ENCODE peak calls at places on chromosomes 2 and 18, in eight cellular contexts. One of them, this sample, is unnamed.

GRCh38 chr2:139600166-139600565 is 820.0 kb upstream of the NXPH2 start:
- DNase-seq in heart left ventricle: no peak
- DNase-seq in transverse colon: no peak
- DNase-seq in uterus: no peak
- DNase-seq in HCT116: no peak
- DNase-seq in A549: no peak
- DNase-seq in K562: no peak
- DNase-seq in lower leg skin: no peak
- DNase-seq in this sample: no peak

GRCh38 chr2:109053716-109054115 is 64.7 kb upstream of the EDAR start:
- DNase-seq in transverse colon: no peak
- DNase-seq in HCT116: no peak
- DNase-seq in A549: no peak
- DNase-seq in uterus: no peak
- DNase-seq in lower leg skin: no peak
- DNase-seq in K562: no peak
- DNase-seq in heart left ventricle: no peak
- DNase-seq in this sample: no peak

GRCh38 chr2:13040043-13040442 is 323.3 kb downstream of the TRIB2 start:
- DNase-seq in lower leg skin: no peak
- DNase-seq in K562: no peak
- DNase-seq in HCT116: no peak
- DNase-seq in uterus: no peak
- DNase-seq in heart left ventricle: no peak
- DNase-seq in A549: no peak
- DNase-seq in transverse colon: no peak
- DNase-seq in this sample: no peak

GRCh38 chr2:10709290-10709939 is 12.0 kb upstream of the ATP6V1C2 start:
- DNase-seq in heart left ventricle: no peak
- DNase-seq in lower leg skin: no peak
- DNase-seq in transverse colon: peak
- DNase-seq in uterus: no peak
- DNase-seq in A549: peak
- DNase-seq in HCT116: peak
- DNase-seq in K562: no peak
- DNase-seq in this sample: peak

GRCh38 chr2:81445176-81445575 is 1140.6 kb upstream of the LRRTM1 start:
- DNase-seq in A549: no peak
- DNase-seq in lower leg skin: no peak
- DNase-seq in K562: no peak
- DNase-seq in transverse colon: no peak
- DNase-seq in uterus: no peak
- DNase-seq in heart left ventricle: no peak
- DNase-seq in HCT116: no peak
- DNase-seq in this sample: no peak

GRCh38 chr2:239021224-239021623 is 173.3 kb downstream of the TWIST2 start:
- DNase-seq in K562: no peak
- DNase-seq in uterus: no peak
- DNase-seq in A549: no peak
- DNase-seq in heart left ventricle: peak
- DNase-seq in transverse colon: no peak
- DNase-seq in HCT116: no peak
- DNase-seq in lower leg skin: no peak
- DNase-seq in this sample: no peak

GRCh38 chr2:181846840-181847554 is 44.5 kb upstream of the ITPRID2 start:
- DNase-seq in K562: no peak
- DNase-seq in transverse colon: peak
- DNase-seq in HCT116: no peak
- DNase-seq in uterus: no peak
- DNase-seq in lower leg skin: no peak
- DNase-seq in A549: no peak
- DNase-seq in heart left ventricle: no peak
- DNase-seq in this sample: no peak

GRCh38 chr2:59584958-59585357 is 968.5 kb downstream of the BCL11A start:
- DNase-seq in heart left ventricle: no peak
- DNase-seq in K562: no peak
- DNase-seq in lower leg skin: no peak
- DNase-seq in uterus: no peak
- DNase-seq in A549: no peak
- DNase-seq in HCT116: no peak
- DNase-seq in transverse colon: peak
- DNase-seq in this sample: no peak

GRCh38 chr2:237471457-237472186 is 15.4 kb upstream of the MLPH start:
- DNase-seq in lower leg skin: no peak
- DNase-seq in transverse colon: peak
- DNase-seq in A549: peak
- DNase-seq in uterus: no peak
- DNase-seq in heart left ventricle: peak
- DNase-seq in HCT116: peak
- DNase-seq in K562: peak
- DNase-seq in this sample: peak

GRCh38 chr2:10519067-10519740 is 71.1 kb upstream of the ODC1 start:
- DNase-seq in A549: no peak
- DNase-seq in heart left ventricle: no peak
- DNase-seq in lower leg skin: no peak
- DNase-seq in uterus: peak
- DNase-seq in transverse colon: no peak
- DNase-seq in HCT116: no peak
- DNase-seq in K562: no peak
- DNase-seq in this sample: no peak

GRCh38 chr18:63016270-63016669 is 300.9 kb downstream of the PHLPP1 start:
- DNase-seq in uterus: peak
- DNase-seq in heart left ventricle: no peak
- DNase-seq in A549: peak
- DNase-seq in transverse colon: peak
- DNase-seq in HCT116: peak
- DNase-seq in lower leg skin: no peak
- DNase-seq in K562: peak
- DNase-seq in this sample: peak

GRCh38 chr2:159615936-159616733 is at the start of gene BAZ2B:
- DNase-seq in heart left ventricle: no peak
- DNase-seq in A549: peak
- DNase-seq in transverse colon: peak
- DNase-seq in K562: peak
- DNase-seq in uterus: peak
- DNase-seq in lower leg skin: peak
- DNase-seq in HCT116: peak
- DNase-seq in this sample: peak
- TF ChIP-seq POLR2A in heart left ventricle: no peak
- TF ChIP-seq POLR2A in A549: no peak
- TF ChIP-seq POLR2A in transverse colon: peak
- TF ChIP-seq POLR2A in K562: no peak
- TF ChIP-seq POLR2A in uterus: peak
- TF ChIP-seq POLR2A in lower leg skin: peak
- TF ChIP-seq POLR2A in HCT116: no peak
- TF ChIP-seq POLR2A in this sample: peak

GRCh38 chr18:57143265-57143664 is 3.6 kb upstream of the BOD1L2 start:
- DNase-seq in HCT116: no peak
- DNase-seq in uterus: no peak
- DNase-seq in A549: no peak
- DNase-seq in lower leg skin: no peak
- DNase-seq in heart left ventricle: no peak
- DNase-seq in transverse colon: no peak
- DNase-seq in K562: no peak
- DNase-seq in this sample: no peak

GRCh38 chr18:57149031-57149430 is 2.1 kb downstream of the BOD1L2 start:
- DNase-seq in transverse colon: no peak
- DNase-seq in HCT116: no peak
- DNase-seq in A549: no peak
- DNase-seq in heart left ventricle: no peak
- DNase-seq in uterus: no peak
- DNase-seq in K562: no peak
- DNase-seq in lower leg skin: no peak
- DNase-seq in this sample: no peak

GRCh38 chr18:57146956-57147636 is at the start of gene BOD1L2:
- DNase-seq in transverse colon: no peak
- DNase-seq in lower leg skin: no peak
- DNase-seq in A549: no peak
- DNase-seq in K562: no peak
- DNase-seq in HCT116: no peak
- DNase-seq in uterus: no peak
- DNase-seq in heart left ventricle: no peak
- DNase-seq in this sample: no peak

GRCh38 chr18:57150828-57151227 is 3.9 kb downstream of the BOD1L2 start:
- DNase-seq in lower leg skin: no peak
- DNase-seq in HCT116: no peak
- DNase-seq in uterus: no peak
- DNase-seq in A549: no peak
- DNase-seq in heart left ventricle: peak
- DNase-seq in K562: no peak
- DNase-seq in transverse colon: no peak
- DNase-seq in this sample: no peak

DNA sequence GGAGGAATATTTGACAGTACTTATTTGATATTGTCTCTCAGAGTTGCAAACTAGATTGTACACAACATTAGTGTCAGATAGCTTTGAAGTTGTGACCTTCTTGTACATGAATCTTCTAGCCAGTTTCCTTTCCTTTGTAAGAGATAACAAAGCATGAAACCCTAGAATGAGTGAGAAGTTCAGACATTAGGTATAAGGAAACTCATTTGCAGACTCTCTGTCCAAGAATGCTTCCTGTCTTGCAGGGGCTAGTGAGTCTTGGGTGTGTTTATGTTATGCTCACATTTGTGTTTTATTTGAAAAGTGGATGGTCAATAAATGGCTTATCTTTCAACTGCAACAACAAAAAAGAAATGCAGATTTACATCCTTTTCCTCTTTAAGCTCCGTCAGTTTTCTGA is 1.4 kb downstream of the BOD1L2 start:
- DNase-seq in HCT116: no peak
- DNase-seq in heart left ventricle: no peak
- DNase-seq in lower leg skin: no peak
- DNase-seq in transverse colon: no peak
- DNase-seq in K562: no peak
- DNase-seq in uterus: no peak
- DNase-seq in A549: no peak
- DNase-seq in this sample: no peak
- TF ChIP-seq POLR2A in HCT116: no peak
- TF ChIP-seq POLR2A in heart left ventricle: no peak
- TF ChIP-seq POLR2A in lower leg skin: no peak
- TF ChIP-seq POLR2A in transverse colon: no peak
- TF ChIP-seq POLR2A in K562: no peak
- TF ChIP-seq POLR2A in uterus: no peak
- TF ChIP-seq POLR2A in A549: no peak
- TF ChIP-seq POLR2A in this sample: no peak

GRCh38 chr18:24016643-24017042 is 2.1 kb downstream of the TTC39C start:
- DNase-seq in uterus: no peak
- DNase-seq in A549: peak
- DNase-seq in K562: no peak
- DNase-seq in heart left ventricle: no peak
- DNase-seq in transverse colon: no peak
- DNase-seq in lower leg skin: no peak
- DNase-seq in HCT116: peak
- DNase-seq in this sample: no peak

GRCh38 chr18:24018299-24018910 is 3.9 kb downstream of the TTC39C start:
- DNase-seq in HCT116: no peak
- DNase-seq in lower leg skin: no peak
- DNase-seq in transverse colon: no peak
- DNase-seq in uterus: no peak
- DNase-seq in K562: no peak
- DNase-seq in A549: no peak
- DNase-seq in heart left ventricle: no peak
- DNase-seq in this sample: no peak

GRCh38 chr18:24021505-24021904 is 7.0 kb downstream of the TTC39C start:
- DNase-seq in K562: no peak
- DNase-seq in transverse colon: no peak
- DNase-seq in heart left ventricle: no peak
- DNase-seq in uterus: no peak
- DNase-seq in lower leg skin: no peak
- DNase-seq in A549: no peak
- DNase-seq in HCT116: no peak
- DNase-seq in this sample: no peak

GRCh38 chr18:24022141-24022540 is 7.6 kb downstream of the TTC39C start:
- DNase-seq in transverse colon: no peak
- DNase-seq in heart left ventricle: no peak
- DNase-seq in A549: no peak
- DNase-seq in HCT116: no peak
- DNase-seq in lower leg skin: no peak
- DNase-seq in uterus: no peak
- DNase-seq in K562: no peak
- DNase-seq in this sample: no peak

GRCh38 chr18:24019641-24020331 is 5.2 kb downstream of the TTC39C start:
- DNase-seq in uterus: no peak
- DNase-seq in heart left ventricle: no peak
- DNase-seq in K562: no peak
- DNase-seq in lower leg skin: no peak
- DNase-seq in A549: no peak
- DNase-seq in HCT116: no peak
- DNase-seq in transverse colon: no peak
- DNase-seq in this sample: no peak
- TF ChIP-seq POLR2A in uterus: no peak
- TF ChIP-seq POLR2A in heart left ventricle: no peak
- TF ChIP-seq POLR2A in K562: no peak
- TF ChIP-seq POLR2A in lower leg skin: no peak
- TF ChIP-seq POLR2A in A549: no peak
- TF ChIP-seq POLR2A in HCT116: no peak
- TF ChIP-seq POLR2A in transverse colon: no peak
- TF ChIP-seq POLR2A in this sample: no peak

GRCh38 chr2:46096272-46096671 is 200.9 kb upstream of the EPAS1 start:
- DNase-seq in HCT116: no peak
- DNase-seq in transverse colon: no peak
- DNase-seq in A549: no peak
- DNase-seq in lower leg skin: no peak
- DNase-seq in K562: no peak
- DNase-seq in heart left ventricle: no peak
- DNase-seq in uterus: no peak
- DNase-seq in this sample: no peak

GRCh38 chr2:46097714-46098480 is 199.3 kb upstream of the EPAS1 start:
- DNase-seq in K562: no peak
- DNase-seq in A549: peak
- DNase-seq in HCT116: peak
- DNase-seq in heart left ventricle: peak
- DNase-seq in uterus: peak
- DNase-seq in transverse colon: peak
- DNase-seq in lower leg skin: peak
- DNase-seq in this sample: peak

GRCh38 chr2:46101557-46102220 is 195.5 kb upstream of the EPAS1 start:
- DNase-seq in K562: no peak
- DNase-seq in lower leg skin: no peak
- DNase-seq in HCT116: no peak
- DNase-seq in heart left ventricle: no peak
- DNase-seq in uterus: no peak
- DNase-seq in transverse colon: no peak
- DNase-seq in A549: no peak
- DNase-seq in this sample: no peak

GRCh38 chr2:46095821-46096220 is 201.4 kb upstream of the EPAS1 start:
- DNase-seq in transverse colon: no peak
- DNase-seq in A549: no peak
- DNase-seq in K562: no peak
- DNase-seq in HCT116: no peak
- DNase-seq in lower leg skin: no peak
- DNase-seq in uterus: no peak
- DNase-seq in heart left ventricle: no peak
- DNase-seq in this sample: no peak

DNA sequence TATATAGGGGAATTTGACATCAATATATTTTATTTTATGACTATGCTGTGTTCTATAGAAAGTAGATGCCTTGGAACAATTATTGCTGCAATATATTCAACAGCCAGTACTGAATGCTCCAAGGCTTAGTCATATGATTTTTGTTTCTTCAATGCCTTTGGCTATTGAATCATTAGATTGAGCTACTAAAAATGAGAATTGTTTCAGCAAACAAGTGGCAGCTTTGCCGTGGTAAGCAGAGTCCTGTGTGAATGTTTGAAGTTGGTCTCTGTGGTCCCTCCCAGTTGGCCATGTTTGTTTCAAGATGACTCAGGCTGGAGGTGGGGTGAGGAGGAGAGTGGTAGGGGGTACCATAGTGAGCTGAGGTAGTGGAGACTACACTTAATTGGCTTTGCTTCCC is 198.6 kb upstream of the EPAS1 start:
- DNase-seq in uterus: no peak
- DNase-seq in heart left ventricle: no peak
- DNase-seq in K562: no peak
- DNase-seq in A549: peak
- DNase-seq in transverse colon: no peak
- DNase-seq in lower leg skin: no peak
- DNase-seq in HCT116: no peak
- DNase-seq in this sample: peak
- TF ChIP-seq POLR2A in uterus: no peak
- TF ChIP-seq POLR2A in heart left ventricle: no peak
- TF ChIP-seq POLR2A in K562: no peak
- TF ChIP-seq POLR2A in A549: no peak
- TF ChIP-seq POLR2A in transverse colon: no peak
- TF ChIP-seq POLR2A in lower leg skin: no peak
- TF ChIP-seq POLR2A in HCT116: no peak
- TF ChIP-seq POLR2A in this sample: no peak